ENCODE peak calls at places on chromosomes 16 and 17, in six cellular contexts. C is mesenchymal stem cell, M is neuronal stem cell, X is H1, R is H9, Q is IMR-90. G is an unnamed sample.

GRCh38 chr17:36675786-36676185 is 74.4 kb downstream of the MRM1 start:
- DNase-seq in Q (no peak), C (no peak), M (no peak), R (no peak), X (no peak), G (no peak)

GRCh38 chr16:85081765-85082164 is 30.5 kb downstream of the CIBAR2 start:
- DNase-seq in M (no peak), X (no peak), R (no peak), Q (no peak), C (no peak), G (no peak)

GRCh38 chr16:25747160-25747758 is 55.5 kb downstream of the HS3ST4 start:
- DNase-seq in C (no peak), R (peak), X (peak), M (peak), Q (no peak), G (peak)

GRCh38 chr17:81429353-81429774 is 34.1 kb downstream of the BAHCC1 start:
- DNase-seq in R (no peak), Q (peak), C (no peak), X (no peak), M (no peak), G (no peak)

GRCh38 chr17:45287526-45288264 is 25.8 kb upstream of the SPATA32 start:
- DNase-seq in M (no peak), Q (no peak), C (no peak), R (no peak), X (no peak), G (no peak)

GRCh38 chr17:40463122-40463550 is 19.9 kb downstream of the IGFBP4 start:
- DNase-seq in R (no peak), X (no peak), C (no peak), Q (no peak), M (no peak), G (no peak)

GRCh38 chr17:81071761-81072741 is 37.1 kb downstream of the BAIAP2 start:
- DNase-seq in M (no peak), Q (no peak), X (no peak), R (no peak), C (no peak), G (peak)

GRCh38 chr16:4372578-4373355 is 1.1 kb downstream of the VASN start:
- DNase-seq in R (no peak), Q (peak), C (peak), X (no peak), M (no peak), G (peak)

GRCh38 chr16:79535130-79535529 is 65.4 kb downstream of the MAF start:
- DNase-seq in R (no peak), M (no peak), C (no peak), Q (no peak), X (no peak), G (peak)

GRCh38 chr16:30710971-30711370 is 12.0 kb downstream of the SRCAP start:
- DNase-seq in Q (peak), M (no peak), R (no peak), X (no peak), C (no peak), G (no peak)

GRCh38 chr17:46776298-46777005 is 42.0 kb downstream of the WNT3 start:
- DNase-seq in R (no peak), Q (no peak), C (no peak), X (no peak), M (no peak), G (no peak)

GRCh38 chr16:50565428-50565827 is 17.2 kb downstream of the NKD1 start:
- DNase-seq in M (no peak), R (no peak), X (no peak), C (no peak), Q (no peak), G (no peak)

GRCh38 chr16:50563989-50564388 is 15.8 kb downstream of the NKD1 start:
- DNase-seq in C (no peak), R (no peak), M (no peak), X (no peak), Q (no peak), G (no peak)

GRCh38 chr16:50568187-50568830 is 20.1 kb downstream of the NKD1 start:
- DNase-seq in Q (no peak), X (no peak), R (no peak), C (no peak), M (no peak), G (no peak)

GRCh38 chr16:50567651-50568050 is 19.5 kb downstream of the NKD1 start:
- DNase-seq in Q (no peak), R (no peak), M (no peak), C (no peak), X (no peak), G (no peak)

GRCh38 chr16:50566336-50566962 is 18.3 kb downstream of the NKD1 start:
- DNase-seq in M (no peak), C (no peak), R (no peak), X (no peak), Q (no peak), G (no peak)
- H3K9ac ChIP-seq in M (no peak), C (no peak), R (no peak), X (no peak), Q (no peak), G (no peak)

DNA sequence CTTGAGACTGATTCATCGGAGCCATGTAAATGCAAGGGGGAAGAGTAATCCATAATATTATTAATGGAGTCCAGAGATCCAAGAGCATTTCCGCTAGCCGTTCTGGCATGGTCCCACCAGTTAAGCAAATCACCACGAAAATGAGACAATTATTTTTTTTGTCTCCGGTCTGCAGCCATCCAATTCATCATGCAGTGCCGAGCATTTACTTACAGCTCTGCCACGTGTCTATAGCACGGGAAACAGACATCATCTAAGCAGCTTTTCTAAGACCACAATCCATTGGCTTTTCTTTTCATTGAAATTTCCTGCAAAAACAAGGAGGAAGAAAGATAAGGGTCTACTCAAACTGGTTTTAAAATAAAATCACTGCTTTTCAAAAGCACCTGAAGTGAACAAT is 14.9 kb downstream of the CDH8 start:
- DNase-seq in Q (no peak), C (no peak), M (no peak), R (no peak), X (no peak), G (no peak)
- H3K14ac ChIP-seq in Q (no peak), C (no peak), M (no peak), R (no peak), X (no peak), G (no peak)

DNA sequence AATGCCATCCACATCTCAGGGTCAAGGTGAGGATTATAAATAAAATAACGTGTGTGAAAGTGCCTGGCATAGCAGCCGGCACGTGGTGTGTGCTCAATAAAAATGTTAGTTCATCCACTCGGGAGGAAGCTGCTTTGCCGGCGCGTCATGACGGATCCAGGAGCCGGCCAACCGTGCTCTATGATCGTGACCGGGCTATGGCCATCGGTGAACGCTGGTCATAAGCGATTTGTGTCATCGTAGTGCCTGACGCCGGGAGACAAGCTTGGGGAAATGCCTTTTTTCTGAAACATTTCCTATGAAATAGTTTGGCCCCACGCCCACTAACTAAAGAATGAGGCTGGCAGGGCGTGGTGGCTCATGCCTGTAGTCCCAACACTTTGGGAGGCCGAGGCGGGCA is 74.0 kb downstream of the CMC2 start:
- DNase-seq in M (no peak), Q (peak), X (no peak), C (peak), R (no peak), G (peak)
- H3K4me2 ChIP-seq in M (peak), Q (peak), X (peak), C (peak), R (peak), G (peak)

DNA sequence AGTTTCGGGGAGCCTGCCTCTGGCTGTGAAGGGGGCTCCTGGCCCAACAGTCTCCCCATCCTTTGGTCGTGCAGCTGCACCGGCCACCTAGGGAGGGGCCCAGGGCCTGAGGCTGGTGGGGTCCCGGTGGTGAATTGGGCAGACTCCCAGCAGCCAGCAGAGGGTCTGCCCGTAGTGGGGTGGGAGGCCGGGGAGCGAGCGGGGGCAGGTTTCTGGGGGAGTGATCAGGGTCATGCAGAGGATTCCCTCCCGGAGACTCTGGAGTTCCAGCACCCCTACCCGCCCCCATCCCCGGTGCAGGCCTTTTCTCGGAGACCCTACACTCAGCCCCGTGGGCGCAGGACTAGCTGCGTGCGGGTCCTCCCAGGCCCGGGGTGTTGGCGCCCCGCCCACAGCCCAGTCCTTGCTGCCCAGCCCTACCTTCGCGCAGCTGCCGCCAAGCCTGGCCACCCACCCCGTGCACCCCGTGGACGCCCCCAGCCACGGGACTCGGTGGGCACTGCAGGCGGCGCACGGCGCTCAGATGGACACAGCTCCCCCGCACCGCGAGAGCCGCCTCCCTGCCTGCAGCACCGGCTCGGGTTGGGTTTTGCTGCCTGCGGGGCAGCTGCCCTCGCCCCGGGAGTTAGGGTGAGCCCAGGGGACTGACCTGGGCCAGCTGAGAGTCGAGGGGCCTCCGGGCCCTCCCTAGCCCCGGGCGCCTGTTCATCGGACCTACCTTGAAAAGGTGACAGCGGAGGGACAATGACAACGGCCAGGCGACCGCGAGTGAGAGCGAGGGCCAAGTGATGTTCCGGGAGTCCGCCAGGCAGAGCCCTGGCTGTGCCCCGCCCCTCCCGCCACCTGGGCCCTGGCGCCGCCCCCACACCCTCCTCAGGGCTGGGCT is at the start of gene GNG13:
- DNase-seq in C (no peak), Q (no peak), R (peak), X (peak), M (peak), G (no peak)
- H3K9ac ChIP-seq in C (no peak), Q (no peak), R (no peak), X (no peak), M (peak), G (no peak)

GRCh38 chr16:81946206-81946605 is 65.1 kb downstream of the SDR42E1 start:
- DNase-seq in Q (no peak), R (no peak), M (no peak), X (no peak), C (no peak), G (no peak)
- H3K14ac ChIP-seq in Q (no peak), R (no peak), M (no peak), X (no peak), C (no peak), G (no peak)

GRCh38 chr17:17186051-17186450 is 20.1 kb downstream of the PLD6 start:
- DNase-seq in C (no peak), Q (peak), M (no peak), R (no peak), X (no peak), G (peak)

GRCh38 chr17:17189559-17189958 is 16.6 kb downstream of the PLD6 start:
- DNase-seq in R (no peak), X (no peak), M (no peak), Q (no peak), C (no peak), G (peak)

GRCh38 chr17:17188586-17188985 is 17.5 kb downstream of the PLD6 start:
- DNase-seq in X (no peak), R (no peak), C (no peak), M (no peak), Q (no peak), G (no peak)

GRCh38 chr17:17183744-17184143 is 22.4 kb downstream of the PLD6 start:
- DNase-seq in M (no peak), X (no peak), Q (no peak), C (no peak), R (no peak), G (no peak)

DNA sequence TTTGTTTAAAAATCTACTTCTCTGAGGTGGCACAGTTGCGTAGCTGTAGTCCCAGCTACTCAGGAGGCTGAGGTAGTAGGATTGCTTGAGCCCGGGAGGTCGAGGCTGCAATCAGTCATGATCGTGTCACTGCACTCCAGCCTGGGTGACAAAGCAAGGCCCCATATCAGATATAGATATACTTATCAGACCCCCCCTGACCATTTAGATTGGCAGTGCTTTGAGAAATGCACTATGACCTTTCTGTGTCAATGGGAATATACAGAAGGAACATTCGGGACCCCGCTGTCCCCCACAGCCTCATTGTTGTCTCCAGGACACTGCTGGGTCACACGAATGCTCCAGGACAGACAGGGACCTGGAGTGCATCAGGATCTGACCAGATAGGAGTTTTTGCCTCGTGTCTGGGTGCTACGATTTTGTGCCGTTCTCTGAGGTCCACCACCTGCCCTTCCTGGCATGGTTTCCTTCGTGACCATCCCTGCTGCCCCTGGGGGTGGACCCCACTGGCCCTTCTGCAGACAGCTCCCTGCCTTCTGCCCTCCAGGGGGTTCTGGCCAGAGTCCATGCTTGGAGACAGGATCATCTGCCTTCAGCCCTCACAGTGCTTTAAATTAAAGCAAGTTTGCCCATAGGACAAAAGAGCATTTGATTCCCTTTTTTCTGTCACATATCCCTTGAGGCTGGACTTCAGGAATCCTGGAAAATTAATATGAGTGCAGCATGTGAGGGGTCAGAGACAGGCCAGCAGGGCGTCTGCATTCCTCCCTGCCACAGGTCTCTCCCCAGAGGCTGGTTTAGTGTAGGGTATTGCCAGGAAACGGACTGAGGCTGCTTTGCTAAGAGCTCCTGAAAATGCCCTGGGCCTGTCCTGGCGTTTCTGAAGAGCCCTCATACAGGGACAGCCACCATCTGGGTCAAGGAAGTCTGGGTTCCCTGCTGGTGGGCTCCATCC is 19.3 kb downstream of the PLD6 start:
- DNase-seq in R (no peak), M (no peak), C (no peak), Q (no peak), X (no peak), G (peak)
- H3K4me2 ChIP-seq in R (no peak), M (no peak), C (no peak), Q (no peak), X (no peak), G (peak)

GRCh38 chr17:8632087-8632486 is 1.6 kb upstream of the MYH10 start:
- DNase-seq in C (no peak), M (no peak), R (peak), X (peak), Q (no peak), G (no peak)

GRCh38 chr17:8631554-8631877 is 991 bp upstream of the MYH10 start:
- DNase-seq in Q (peak), X (no peak), R (no peak), M (no peak), C (peak), G (no peak)

GRCh38 chr17:8630227-8630801 is at the start of gene MYH10:
- DNase-seq in X (no peak), M (no peak), R (no peak), Q (no peak), C (no peak), G (no peak)

GRCh38 chr17:8629371-8630226 is 926 bp downstream of the MYH10 start:
- DNase-seq in R (peak), Q (no peak), C (peak), M (no peak), X (peak), G (peak)

DNA sequence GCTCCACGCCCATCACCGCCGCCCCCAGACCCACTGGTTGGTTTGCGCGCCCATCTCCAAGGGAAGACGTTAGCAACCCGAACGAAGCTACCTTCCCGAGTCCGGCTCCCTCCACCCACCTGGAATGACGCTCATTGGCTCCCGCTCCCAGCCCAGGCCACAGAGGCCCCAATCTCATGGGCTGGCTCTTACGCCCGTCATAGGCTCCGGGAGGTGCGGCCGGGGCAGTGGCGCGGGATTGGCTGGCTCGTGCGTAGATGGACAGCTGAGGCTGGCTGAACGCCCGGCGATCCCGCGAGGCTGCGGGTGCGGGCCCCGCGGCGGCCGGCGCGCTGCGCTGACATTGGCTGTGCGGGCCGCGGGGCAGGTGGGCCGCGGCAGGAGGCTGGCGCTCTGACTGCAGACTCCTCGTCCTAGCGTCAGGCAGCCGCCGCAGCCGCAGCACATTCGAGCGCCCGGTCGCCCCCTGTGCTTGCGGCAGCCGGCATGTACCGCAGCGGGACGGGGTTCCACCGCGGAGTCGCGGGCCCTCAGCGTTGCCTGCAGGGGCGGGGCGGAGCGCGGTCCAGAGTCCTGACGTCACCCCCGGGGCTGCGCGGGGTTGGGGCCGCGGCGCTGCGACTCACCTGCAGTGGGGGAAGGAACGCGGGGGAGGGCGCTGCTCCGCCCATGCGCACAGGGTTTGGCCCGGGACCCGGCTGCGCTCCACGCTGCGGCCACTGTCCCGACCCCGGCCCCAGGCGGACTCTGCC is 453 bp upstream of the MYH10 start:
- DNase-seq in Q (peak), X (peak), R (peak), C (peak), M (peak), G (peak)
- H3K9ac ChIP-seq in Q (peak), X (peak), R (peak), C (peak), M (peak), G (peak)

GRCh38 chr17:35315283-35315682 is 58.1 kb downstream of the SLFN11 start:
- DNase-seq in R (no peak), C (no peak), X (peak), M (no peak), Q (peak), G (no peak)
- H3K14ac ChIP-seq in R (no peak), C (no peak), X (no peak), M (no peak), Q (no peak), G (no peak)